ENCODE peak calls at places on chromosomes 6 and 20, in nine cellular contexts. One of them, this sample, is unnamed.

GRCh38 chr6:68777956-68778355 is 142.9 kb downstream of the ADGRB3 start:
- DNase-seq in effector memory CD8-positive, alpha-beta T cell: no peak
- DNase-seq in skeletal muscle cell: peak; percentile 77
- DNase-seq in KBM-7: no peak
- DNase-seq in left lung: no peak
- DNase-seq in A549: no peak
- DNase-seq in chondrocyte: no peak
- DNase-seq in brain microvascular endothelial cell: peak; percentile 68
- DNase-seq in AG09319: no peak
- DNase-seq in this sample: no peak

GRCh38 chr6:72787521-72788031 is 165.7 kb downstream of the KCNQ5 start:
- DNase-seq in effector memory CD8-positive, alpha-beta T cell: no peak
- DNase-seq in skeletal muscle cell: peak; percentile 79
- DNase-seq in KBM-7: no peak
- DNase-seq in left lung: no peak
- DNase-seq in A549: peak; percentile 47
- DNase-seq in chondrocyte: no peak
- DNase-seq in brain microvascular endothelial cell: peak; percentile 70
- DNase-seq in AG09319: peak; percentile 99
- DNase-seq in this sample: peak; percentile 88

GRCh38 chr20:37207176-37207575 is 27.8 kb upstream of the MROH8 start:
- DNase-seq in effector memory CD8-positive, alpha-beta T cell: no peak
- DNase-seq in skeletal muscle cell: peak; percentile 11
- DNase-seq in KBM-7: no peak
- DNase-seq in left lung: no peak
- DNase-seq in A549: no peak
- DNase-seq in chondrocyte: no peak
- DNase-seq in brain microvascular endothelial cell: no peak
- DNase-seq in AG09319: no peak
- DNase-seq in this sample: no peak

GRCh38 chr6:42569102-42570028 is 5.5 kb downstream of the UBR2 start:
- DNase-seq in effector memory CD8-positive, alpha-beta T cell: no peak
- DNase-seq in skeletal muscle cell: peak; percentile 70
- DNase-seq in KBM-7: peak; percentile 39
- DNase-seq in left lung: no peak
- DNase-seq in A549: peak; percentile 39
- DNase-seq in chondrocyte: no peak
- DNase-seq in brain microvascular endothelial cell: peak; percentile 90
- DNase-seq in AG09319: peak; percentile 89
- DNase-seq in this sample: peak; percentile 98

GRCh38 chr20:35171753-35172433 is at the start of gene PROCR:
- DNase-seq in effector memory CD8-positive, alpha-beta T cell: no peak
- DNase-seq in skeletal muscle cell: peak; percentile 72
- DNase-seq in KBM-7: peak; percentile 94
- DNase-seq in left lung: peak; percentile 94
- DNase-seq in A549: peak; percentile 96
- DNase-seq in chondrocyte: peak; percentile 75
- DNase-seq in brain microvascular endothelial cell: peak; percentile 86
- DNase-seq in AG09319: peak; percentile 70
- DNase-seq in this sample: peak; percentile 91

GRCh38 chr6:146295695-146296094 is 247.9 kb upstream of the RAB32 start:
- DNase-seq in effector memory CD8-positive, alpha-beta T cell: no peak
- DNase-seq in skeletal muscle cell: no peak
- DNase-seq in KBM-7: no peak
- DNase-seq in left lung: no peak
- DNase-seq in A549: no peak
- DNase-seq in chondrocyte: no peak
- DNase-seq in brain microvascular endothelial cell: no peak
- DNase-seq in AG09319: no peak
- DNase-seq in this sample: no peak

GRCh38 chr20:45934046-45934586 is 367 bp upstream of the PCIF1 start:
- DNase-seq in effector memory CD8-positive, alpha-beta T cell: peak; percentile 40
- DNase-seq in skeletal muscle cell: no peak
- DNase-seq in KBM-7: no peak
- DNase-seq in left lung: peak; percentile 90
- DNase-seq in A549: peak; percentile 61
- DNase-seq in chondrocyte: no peak
- DNase-seq in brain microvascular endothelial cell: no peak
- DNase-seq in AG09319: no peak
- DNase-seq in this sample: no peak

GRCh38 chr20:48684501-48685041 is 143.2 kb downstream of the PREX1 start:
- DNase-seq in effector memory CD8-positive, alpha-beta T cell: no peak
- DNase-seq in skeletal muscle cell: no peak
- DNase-seq in KBM-7: peak; percentile 40
- DNase-seq in left lung: no peak
- DNase-seq in A549: no peak
- DNase-seq in chondrocyte: peak; percentile 68
- DNase-seq in brain microvascular endothelial cell: no peak
- DNase-seq in AG09319: no peak
- DNase-seq in this sample: no peak

GRCh38 chr6:118263929-118264486 is 284.1 kb upstream of the PLN start:
- DNase-seq in effector memory CD8-positive, alpha-beta T cell: no peak
- DNase-seq in skeletal muscle cell: no peak
- DNase-seq in KBM-7: peak; percentile 20
- DNase-seq in left lung: no peak
- DNase-seq in A549: peak; percentile 5
- DNase-seq in chondrocyte: no peak
- DNase-seq in brain microvascular endothelial cell: peak; percentile 38
- DNase-seq in AG09319: no peak
- DNase-seq in this sample: no peak

GRCh38 chr6:123016431-123017110 is 20.5 kb downstream of the CLVS2 start:
- DNase-seq in effector memory CD8-positive, alpha-beta T cell: no peak
- DNase-seq in skeletal muscle cell: no peak
- DNase-seq in KBM-7: no peak
- DNase-seq in left lung: no peak
- DNase-seq in A549: no peak
- DNase-seq in chondrocyte: no peak
- DNase-seq in brain microvascular endothelial cell: no peak
- DNase-seq in AG09319: no peak
- DNase-seq in this sample: no peak

GRCh38 chr6:53306819-53307347 is 41.9 kb downstream of the ELOVL5 start:
- DNase-seq in effector memory CD8-positive, alpha-beta T cell: no peak
- DNase-seq in skeletal muscle cell: no peak
- DNase-seq in KBM-7: no peak
- DNase-seq in left lung: no peak
- DNase-seq in A549: peak; percentile 14
- DNase-seq in chondrocyte: no peak
- DNase-seq in brain microvascular endothelial cell: no peak
- DNase-seq in AG09319: no peak
- DNase-seq in this sample: peak; percentile 46

GRCh38 chr6:161031721-161032495 is 40.3 kb downstream of the MAP3K4 start:
- DNase-seq in effector memory CD8-positive, alpha-beta T cell: no peak
- DNase-seq in skeletal muscle cell: no peak
- DNase-seq in KBM-7: no peak
- DNase-seq in left lung: no peak
- DNase-seq in A549: no peak
- DNase-seq in chondrocyte: no peak
- DNase-seq in brain microvascular endothelial cell: peak; percentile 56
- DNase-seq in AG09319: no peak
- DNase-seq in this sample: peak; percentile 52

GRCh38 chr6:167500961-167501360 is 176.1 kb downstream of the TTLL2 start:
- DNase-seq in effector memory CD8-positive, alpha-beta T cell: no peak
- DNase-seq in skeletal muscle cell: no peak
- DNase-seq in KBM-7: no peak
- DNase-seq in left lung: no peak
- DNase-seq in A549: no peak
- DNase-seq in chondrocyte: no peak
- DNase-seq in brain microvascular endothelial cell: no peak
- DNase-seq in AG09319: no peak
- DNase-seq in this sample: no peak

GRCh38 chr6:134310206-134310605 is 7.7 kb downstream of the SGK1 start:
- DNase-seq in effector memory CD8-positive, alpha-beta T cell: no peak
- DNase-seq in skeletal muscle cell: no peak
- DNase-seq in KBM-7: no peak
- DNase-seq in left lung: no peak
- DNase-seq in A549: no peak
- DNase-seq in chondrocyte: no peak
- DNase-seq in brain microvascular endothelial cell: peak; percentile 43
- DNase-seq in AG09319: no peak
- DNase-seq in this sample: no peak

GRCh38 chr6:129736105-129736504 is 26.1 kb upstream of the ARHGAP18 start:
- DNase-seq in effector memory CD8-positive, alpha-beta T cell: no peak
- DNase-seq in skeletal muscle cell: no peak
- DNase-seq in KBM-7: no peak
- DNase-seq in left lung: no peak
- DNase-seq in A549: no peak
- DNase-seq in chondrocyte: no peak
- DNase-seq in brain microvascular endothelial cell: no peak
- DNase-seq in AG09319: no peak
- DNase-seq in this sample: no peak

GRCh38 chr6:30169658-30170614 is 6.6 kb downstream of the TRIM15 start:
- DNase-seq in effector memory CD8-positive, alpha-beta T cell: peak; percentile 29
- DNase-seq in skeletal muscle cell: peak; percentile 23
- DNase-seq in KBM-7: peak; percentile 90
- DNase-seq in left lung: no peak
- DNase-seq in A549: peak; percentile 45
- DNase-seq in chondrocyte: no peak
- DNase-seq in brain microvascular endothelial cell: peak; percentile 47
- DNase-seq in AG09319: peak; percentile 10
- DNase-seq in this sample: peak; percentile 36

GRCh38 chr6:19538086-19538485 is 299.1 kb upstream of the ID4 start:
- DNase-seq in effector memory CD8-positive, alpha-beta T cell: no peak
- DNase-seq in skeletal muscle cell: no peak
- DNase-seq in KBM-7: no peak
- DNase-seq in left lung: peak; percentile 68
- DNase-seq in A549: no peak
- DNase-seq in chondrocyte: no peak
- DNase-seq in brain microvascular endothelial cell: no peak
- DNase-seq in AG09319: no peak
- DNase-seq in this sample: no peak

GRCh38 chr6:15962449-15962764 is 166.5 kb upstream of the MYLIP start:
- DNase-seq in effector memory CD8-positive, alpha-beta T cell: no peak
- DNase-seq in skeletal muscle cell: peak; percentile 72
- DNase-seq in KBM-7: peak; percentile 32
- DNase-seq in left lung: no peak
- DNase-seq in A549: no peak
- DNase-seq in chondrocyte: no peak
- DNase-seq in brain microvascular endothelial cell: peak; percentile 53
- DNase-seq in AG09319: peak; percentile 24
- DNase-seq in this sample: peak; percentile 59

GRCh38 chr6:15901141-15902115 is 227.5 kb upstream of the MYLIP start:
- DNase-seq in effector memory CD8-positive, alpha-beta T cell: no peak
- DNase-seq in skeletal muscle cell: no peak
- DNase-seq in KBM-7: peak; percentile 49
- DNase-seq in left lung: no peak
- DNase-seq in A549: no peak
- DNase-seq in chondrocyte: no peak
- DNase-seq in brain microvascular endothelial cell: no peak
- DNase-seq in AG09319: no peak
- DNase-seq in this sample: no peak